ENCODE peak calls at places on chromosomes 2 and 18, in eight cellular contexts. One of them, this sample, is unnamed.
A peak's percentile ranks its signal among the peaks of the same experiment; 100 is the strongest.

GRCh38 chr2:108589786-108590185 is 55.5 kb downstream of the LIMS1 start:
- DNase-seq in GM23248: no peak
- DNase-seq in GM18507: no peak
- DNase-seq in neural progenitor cell: no peak
- DNase-seq in AG08395: no peak
- DNase-seq in T-helper 2 cell: no peak
- DNase-seq in mesothelial cell of epicardium: no peak
- DNase-seq in Jurkat, Clone E6-1: no peak
- DNase-seq in this sample: no peak

GRCh38 chr2:6968319-6969100 is 51.3 kb downstream of the RNF144A start:
- DNase-seq in GM18507: no peak
- DNase-seq in Jurkat, Clone E6-1: no peak
- DNase-seq in mesothelial cell of epicardium: no peak
- DNase-seq in GM23248: no peak
- DNase-seq in neural progenitor cell: peak; percentile 38
- DNase-seq in T-helper 2 cell: no peak
- DNase-seq in AG08395: no peak
- DNase-seq in this sample: no peak

GRCh38 chr2:170942615-170943014 is 13.6 kb downstream of the GORASP2 start:
- DNase-seq in T-helper 2 cell: no peak
- DNase-seq in GM18507: no peak
- DNase-seq in mesothelial cell of epicardium: no peak
- DNase-seq in GM23248: peak; percentile 18
- DNase-seq in neural progenitor cell: no peak
- DNase-seq in AG08395: no peak
- DNase-seq in Jurkat, Clone E6-1: no peak
- DNase-seq in this sample: no peak

GRCh38 chr18:79393626-79394401 is 1.9 kb upstream of the NFATC1 start:
- DNase-seq in Jurkat, Clone E6-1: no peak
- DNase-seq in AG08395: peak; percentile 91
- DNase-seq in GM18507: no peak
- DNase-seq in GM23248: peak; percentile 92
- DNase-seq in T-helper 2 cell: peak; percentile 43
- DNase-seq in mesothelial cell of epicardium: peak; percentile 91
- DNase-seq in neural progenitor cell: peak; percentile 76
- DNase-seq in this sample: peak; percentile 70

GRCh38 chr2:237057893-237058300 is 27.8 kb upstream of the COPS8 start:
- DNase-seq in AG08395: no peak
- DNase-seq in GM23248: no peak
- DNase-seq in neural progenitor cell: no peak
- DNase-seq in GM18507: no peak
- DNase-seq in T-helper 2 cell: no peak
- DNase-seq in mesothelial cell of epicardium: no peak
- DNase-seq in Jurkat, Clone E6-1: no peak
- DNase-seq in this sample: no peak

GRCh38 chr2:152028182-152028862 is 70.5 kb downstream of the CACNB4 start:
- DNase-seq in T-helper 2 cell: no peak
- DNase-seq in GM23248: peak; percentile 27
- DNase-seq in GM18507: no peak
- DNase-seq in neural progenitor cell: no peak
- DNase-seq in mesothelial cell of epicardium: no peak
- DNase-seq in Jurkat, Clone E6-1: no peak
- DNase-seq in AG08395: no peak
- DNase-seq in this sample: peak; percentile 28

GRCh38 chr2:231050018-231050901 is 6.4 kb upstream of the PSMD1 start:
- DNase-seq in Jurkat, Clone E6-1: no peak
- DNase-seq in GM18507: no peak
- DNase-seq in T-helper 2 cell: no peak
- DNase-seq in GM23248: no peak
- DNase-seq in mesothelial cell of epicardium: no peak
- DNase-seq in AG08395: no peak
- DNase-seq in neural progenitor cell: no peak
- DNase-seq in this sample: no peak

GRCh38 chr2:218815244-218815637 is 16.4 kb downstream of the PRKAG3 start:
- DNase-seq in T-helper 2 cell: no peak
- DNase-seq in mesothelial cell of epicardium: no peak
- DNase-seq in GM23248: no peak
- DNase-seq in Jurkat, Clone E6-1: no peak
- DNase-seq in GM18507: no peak
- DNase-seq in AG08395: no peak
- DNase-seq in neural progenitor cell: no peak
- DNase-seq in this sample: no peak

GRCh38 chr2:241064008-241064801 is 37.9 kb downstream of the MTERF4 start:
- DNase-seq in neural progenitor cell: no peak
- DNase-seq in AG08395: no peak
- DNase-seq in GM23248: no peak
- DNase-seq in Jurkat, Clone E6-1: no peak
- DNase-seq in GM18507: no peak
- DNase-seq in T-helper 2 cell: peak; percentile 13
- DNase-seq in mesothelial cell of epicardium: peak; percentile 45
- DNase-seq in this sample: no peak

GRCh38 chr18:25646971-25647370 is 295.0 kb upstream of the ZNF521 start:
- DNase-seq in GM18507: no peak
- DNase-seq in GM23248: peak; percentile 81
- DNase-seq in T-helper 2 cell: no peak
- DNase-seq in mesothelial cell of epicardium: no peak
- DNase-seq in neural progenitor cell: no peak
- DNase-seq in Jurkat, Clone E6-1: no peak
- DNase-seq in AG08395: peak; percentile 66
- DNase-seq in this sample: peak; percentile 82

GRCh38 chr2:121505005-121505404 is 25.7 kb upstream of the RNU4ATAC start:
- DNase-seq in T-helper 2 cell: no peak
- DNase-seq in GM23248: peak; percentile 92
- DNase-seq in neural progenitor cell: no peak
- DNase-seq in AG08395: peak; percentile 79
- DNase-seq in mesothelial cell of epicardium: no peak
- DNase-seq in GM18507: no peak
- DNase-seq in Jurkat, Clone E6-1: no peak
- DNase-seq in this sample: no peak

GRCh38 chr2:70947556-70948184 is 12.0 kb downstream of the ATP6V1B1 start:
- DNase-seq in GM23248: peak; percentile 73
- DNase-seq in T-helper 2 cell: no peak
- DNase-seq in mesothelial cell of epicardium: peak; percentile 34
- DNase-seq in AG08395: peak; percentile 45
- DNase-seq in Jurkat, Clone E6-1: peak; percentile 37
- DNase-seq in GM18507: no peak
- DNase-seq in neural progenitor cell: no peak
- DNase-seq in this sample: peak; percentile 23

GRCh38 chr2:131413148-131413747 is 49.3 kb upstream of the RAB6D start:
- DNase-seq in mesothelial cell of epicardium: no peak
- DNase-seq in Jurkat, Clone E6-1: peak; percentile 66
- DNase-seq in AG08395: peak; percentile 69
- DNase-seq in GM23248: peak; percentile 61
- DNase-seq in GM18507: peak; percentile 26
- DNase-seq in neural progenitor cell: peak; percentile 69
- DNase-seq in T-helper 2 cell: peak; percentile 7
- DNase-seq in this sample: peak; percentile 23

GRCh38 chr2:197198890-197199289 is 111.7 kb downstream of the ANKRD44 start:
- DNase-seq in mesothelial cell of epicardium: no peak
- DNase-seq in GM18507: peak; percentile 68
- DNase-seq in GM23248: no peak
- DNase-seq in T-helper 2 cell: peak; percentile 97
- DNase-seq in neural progenitor cell: no peak
- DNase-seq in Jurkat, Clone E6-1: peak; percentile 100
- DNase-seq in AG08395: no peak
- DNase-seq in this sample: no peak

GRCh38 chr18:9233771-9234440 is 97.3 kb downstream of the ANKRD12 start:
- DNase-seq in GM23248: no peak
- DNase-seq in T-helper 2 cell: no peak
- DNase-seq in Jurkat, Clone E6-1: no peak
- DNase-seq in mesothelial cell of epicardium: no peak
- DNase-seq in AG08395: no peak
- DNase-seq in neural progenitor cell: peak; percentile 22
- DNase-seq in GM18507: no peak
- DNase-seq in this sample: no peak

GRCh38 chr2:174827371-174828369 is 63.4 kb upstream of the CHRNA1 start:
- DNase-seq in Jurkat, Clone E6-1: no peak
- DNase-seq in T-helper 2 cell: no peak
- DNase-seq in GM18507: no peak
- DNase-seq in mesothelial cell of epicardium: no peak
- DNase-seq in AG08395: no peak
- DNase-seq in neural progenitor cell: peak; percentile 11
- DNase-seq in GM23248: peak; percentile 54
- DNase-seq in this sample: no peak

GRCh38 chr2:69581774-69582581 is 61.6 kb downstream of the AAK1 start:
- DNase-seq in AG08395: no peak
- DNase-seq in Jurkat, Clone E6-1: peak; percentile 47
- DNase-seq in neural progenitor cell: no peak
- DNase-seq in mesothelial cell of epicardium: no peak
- DNase-seq in GM18507: no peak
- DNase-seq in T-helper 2 cell: no peak
- DNase-seq in GM23248: peak; percentile 52
- DNase-seq in this sample: no peak

GRCh38 chr2:72859831-72860262 is 27.4 kb upstream of the SPR start:
- DNase-seq in GM18507: no peak
- DNase-seq in Jurkat, Clone E6-1: peak; percentile 49
- DNase-seq in mesothelial cell of epicardium: peak; percentile 74
- DNase-seq in AG08395: peak; percentile 62
- DNase-seq in GM23248: peak; percentile 67
- DNase-seq in neural progenitor cell: peak; percentile 85
- DNase-seq in T-helper 2 cell: peak; percentile 29
- DNase-seq in this sample: peak; percentile 22

GRCh38 chr18:79616651-79617518 is 62.7 kb upstream of the CTDP1 start:
- DNase-seq in GM23248: peak; percentile 58
- DNase-seq in T-helper 2 cell: no peak
- DNase-seq in GM18507: no peak
- DNase-seq in AG08395: peak; percentile 54
- DNase-seq in mesothelial cell of epicardium: no peak
- DNase-seq in Jurkat, Clone E6-1: no peak
- DNase-seq in neural progenitor cell: peak; percentile 54
- DNase-seq in this sample: no peak

GRCh38 chr2:72788756-72789155 is 37.1 kb downstream of the EXOC6B start:
- DNase-seq in GM23248: peak; percentile 91
- DNase-seq in Jurkat, Clone E6-1: no peak
- DNase-seq in mesothelial cell of epicardium: no peak
- DNase-seq in neural progenitor cell: no peak
- DNase-seq in T-helper 2 cell: no peak
- DNase-seq in GM18507: no peak
- DNase-seq in AG08395: peak; percentile 87
- DNase-seq in this sample: peak; percentile 90

GRCh38 chr18:65415167-65415566 is 335.6 kb upstream of the CDH7 start:
- DNase-seq in Jurkat, Clone E6-1: no peak
- DNase-seq in neural progenitor cell: peak; percentile 4
- DNase-seq in GM23248: no peak
- DNase-seq in T-helper 2 cell: no peak
- DNase-seq in mesothelial cell of epicardium: no peak
- DNase-seq in AG08395: no peak
- DNase-seq in GM18507: no peak
- DNase-seq in this sample: no peak

GRCh38 chr2:173938700-173939384 is 26.3 kb downstream of the SP3 start:
- DNase-seq in mesothelial cell of epicardium: no peak
- DNase-seq in AG08395: no peak
- DNase-seq in neural progenitor cell: no peak
- DNase-seq in GM23248: no peak
- DNase-seq in T-helper 2 cell: no peak
- DNase-seq in Jurkat, Clone E6-1: no peak
- DNase-seq in GM18507: no peak
- DNase-seq in this sample: no peak

GRCh38 chr2:116877274-116877673 is 937.2 kb upstream of the DDX18 start:
- DNase-seq in mesothelial cell of epicardium: no peak
- DNase-seq in Jurkat, Clone E6-1: no peak
- DNase-seq in AG08395: no peak
- DNase-seq in GM23248: no peak
- DNase-seq in T-helper 2 cell: no peak
- DNase-seq in neural progenitor cell: no peak
- DNase-seq in GM18507: no peak
- DNase-seq in this sample: no peak

GRCh38 chr2:85066874-85067351 is 66.3 kb upstream of the TCF7L1 start:
- DNase-seq in neural progenitor cell: peak; percentile 92
- DNase-seq in mesothelial cell of epicardium: peak; percentile 81
- DNase-seq in Jurkat, Clone E6-1: peak; percentile 28
- DNase-seq in GM23248: peak; percentile 87
- DNase-seq in T-helper 2 cell: no peak
- DNase-seq in GM18507: peak; percentile 43
- DNase-seq in AG08395: peak; percentile 75
- DNase-seq in this sample: peak; percentile 61

GRCh38 chr2:166384774-166385173 is 9.0 kb upstream of the SCN9A start:
- DNase-seq in GM23248: peak; percentile 54
- DNase-seq in mesothelial cell of epicardium: no peak
- DNase-seq in Jurkat, Clone E6-1: no peak
- DNase-seq in T-helper 2 cell: no peak
- DNase-seq in AG08395: peak; percentile 32
- DNase-seq in GM18507: peak; percentile 0
- DNase-seq in neural progenitor cell: peak; percentile 13
- DNase-seq in this sample: peak; percentile 7

GRCh38 chr2:12764075-12764722 is 47.5 kb downstream of the TRIB2 start:
- DNase-seq in GM23248: peak; percentile 90
- DNase-seq in mesothelial cell of epicardium: no peak
- DNase-seq in AG08395: peak; percentile 69
- DNase-seq in T-helper 2 cell: no peak
- DNase-seq in neural progenitor cell: no peak
- DNase-seq in GM18507: no peak
- DNase-seq in Jurkat, Clone E6-1: no peak
- DNase-seq in this sample: peak; percentile 56

GRCh38 chr2:168278424-168278888 is 31.1 kb upstream of the STK39 start:
- DNase-seq in T-helper 2 cell: no peak
- DNase-seq in GM18507: no peak
- DNase-seq in GM23248: peak; percentile 37
- DNase-seq in Jurkat, Clone E6-1: no peak
- DNase-seq in mesothelial cell of epicardium: no peak
- DNase-seq in AG08395: peak; percentile 12
- DNase-seq in neural progenitor cell: peak; percentile 31
- DNase-seq in this sample: peak; percentile 28

GRCh38 chr2:20365249-20365817 is 14.7 kb upstream of the PUM2 start:
- DNase-seq in Jurkat, Clone E6-1: no peak
- DNase-seq in T-helper 2 cell: no peak
- DNase-seq in neural progenitor cell: no peak
- DNase-seq in GM23248: peak; percentile 91
- DNase-seq in mesothelial cell of epicardium: no peak
- DNase-seq in GM18507: peak; percentile 62
- DNase-seq in AG08395: peak; percentile 83
- DNase-seq in this sample: peak; percentile 51

GRCh38 chr2:113167115-113167932 is 6.4 kb upstream of the PSD4 start:
- DNase-seq in neural progenitor cell: no peak
- DNase-seq in GM23248: peak; percentile 28
- DNase-seq in mesothelial cell of epicardium: no peak
- DNase-seq in AG08395: no peak
- DNase-seq in T-helper 2 cell: no peak
- DNase-seq in Jurkat, Clone E6-1: no peak
- DNase-seq in GM18507: no peak
- DNase-seq in this sample: no peak

GRCh38 chr18:11996190-11996754 is 15.0 kb downstream of the IMPA2 start:
- DNase-seq in GM18507: no peak
- DNase-seq in GM23248: no peak
- DNase-seq in Jurkat, Clone E6-1: no peak
- DNase-seq in T-helper 2 cell: no peak
- DNase-seq in neural progenitor cell: no peak
- DNase-seq in mesothelial cell of epicardium: no peak
- DNase-seq in AG08395: no peak
- DNase-seq in this sample: no peak

GRCh38 chr2:70926042-70926441 is 9.7 kb upstream of the ATP6V1B1 start:
- DNase-seq in neural progenitor cell: no peak
- DNase-seq in mesothelial cell of epicardium: peak; percentile 5
- DNase-seq in T-helper 2 cell: no peak
- DNase-seq in Jurkat, Clone E6-1: no peak
- DNase-seq in GM18507: no peak
- DNase-seq in AG08395: no peak
- DNase-seq in GM23248: no peak
- DNase-seq in this sample: no peak